ENCODE peak calls at places on chromosomes 4 and X, in five cellular contexts. N is mucosa of gallbladder, Q is MG63, O is upper lobe of right lung, A is T follicular helper cell. J is an unnamed sample.

GRCh38 chrX:25028726-25029125 is 13.0 kb upstream of the ARX start:
- DNase-seq in N (no peak), Q (peak; percentile 26), O (no peak), A (no peak), J (peak; percentile 8)

GRCh38 chr4:96916731-96917130 is 1076.8 kb downstream of the PDHA2 start:
- DNase-seq in N (no peak), Q (no peak), O (no peak), A (no peak), J (no peak)

GRCh38 chr4:48180234-48180633 is 46.2 kb upstream of the TXK start:
- DNase-seq in N (no peak), Q (no peak), O (no peak), A (no peak), J (no peak)

GRCh38 chr4:106258145-106259045 is 57.6 kb downstream of the TBCK start:
- DNase-seq in N (no peak), Q (no peak), O (no peak), A (no peak), J (peak; percentile 8)

GRCh38 chrX:72247206-72247944 is 8.5 kb upstream of the ERCC6L start:
- DNase-seq in N (peak; percentile 37), Q (no peak), O (peak; percentile 65), A (no peak), J (no peak)

GRCh38 chrX:12579311-12579710 is 211.9 kb upstream of the PRPS2 start:
- DNase-seq in N (no peak), Q (no peak), O (no peak), A (no peak), J (no peak)

GRCh38 chr4:168139336-168139735 is 47.0 kb downstream of the ANXA10 start:
- DNase-seq in N (no peak), Q (peak; percentile 5), O (no peak), A (no peak), J (no peak)

GRCh38 chrX:12301288-12301687 is 163.0 kb downstream of the FRMPD4 start:
- DNase-seq in N (no peak), Q (no peak), O (no peak), A (no peak), J (no peak)

GRCh38 chr4:158802914-158803313 is 34.1 kb downstream of the FNIP2 start:
- DNase-seq in N (no peak), Q (no peak), O (no peak), A (no peak), J (no peak)

GRCh38 chrX:147912093-147912801 is 528 bp downstream of the FMR1 start:
- DNase-seq in N (no peak), Q (peak; percentile 18), O (peak; percentile 68), A (no peak), J (no peak)

GRCh38 chr4:166741709-166742108 is 492.6 kb downstream of the SPOCK3 start:
- DNase-seq in N (no peak), Q (no peak), O (no peak), A (no peak), J (no peak)

GRCh38 chr4:126993351-126993750 is 639.4 kb upstream of the INTU start:
- DNase-seq in N (no peak), Q (no peak), O (no peak), A (no peak), J (no peak)

GRCh38 chrX:29662759-29663503 is 552.4 kb upstream of the MAGEB2 start:
- DNase-seq in N (no peak), Q (peak; percentile 76), O (no peak), A (no peak), J (peak; percentile 48)

GRCh38 chr4:58809948-58810347 is 1699.8 kb upstream of the IGFBP7 start:
- DNase-seq in N (no peak), Q (no peak), O (no peak), A (no peak), J (no peak)

GRCh38 chrX:102154218-102154860 is 1.4 kb downstream of the BEX5 start:
- DNase-seq in N (no peak), Q (no peak), O (no peak), A (no peak), J (no peak)

GRCh38 chr4:86670739-86671138 is 76.6 kb downstream of the PTPN13 start:
- DNase-seq in N (no peak), Q (no peak), O (no peak), A (no peak), J (peak; percentile 33)

GRCh38 chrX:14694631-14695030 is 165.3 kb downstream of the GLRA2 start:
- DNase-seq in N (no peak), Q (no peak), O (no peak), A (no peak), J (peak; percentile 24)

GRCh38 chr4:137370206-137370633 is 162.1 kb downstream of the PCDH18 start:
- DNase-seq in N (no peak), Q (no peak), O (no peak), A (no peak), J (no peak)

GRCh38 chr4:61431131-61431530 is 231.0 kb downstream of the ADGRL3 start:
- DNase-seq in N (no peak), Q (no peak), O (no peak), A (no peak), J (no peak)

GRCh38 chr4:4542824-4543485 is 1.1 kb upstream of the STX18 start:
- DNase-seq in N (no peak), Q (no peak), O (no peak), A (no peak), J (no peak)

J was measured in AG09309.